ENCODE peak calls at places on chromosomes 13 and 19, in nine cellular contexts. F, E, C, U, M, P, I, O and A are unnamed samples.

GRCh38 chr19:5349041-5349440 is 8.4 kb upstream of the PTPRS start:
- DNase-seq in I (no peak), P (no peak), U (no peak), E (no peak), O (no peak), C (no peak), F (no peak), M (no peak), A (no peak)

GRCh38 chr19:11581740-11582139 is 4.3 kb upstream of the ACP5 start:
- DNase-seq in M (no peak), O (no peak), U (no peak), C (no peak), I (no peak), E (no peak), P (no peak), F (no peak), A (no peak)

GRCh38 chr19:19758164-19758563 is 25.3 kb upstream of the ZNF14 start:
- DNase-seq in O (no peak), E (no peak), M (no peak), C (no peak), F (no peak), P (no peak), I (no peak), U (no peak), A (no peak)

GRCh38 chr13:110419391-110419791 is 112.3 kb downstream of the COL4A2 start:
- DNase-seq in M (no peak), E (no peak), O (no peak), I (no peak), P (no peak), F (no peak), U (no peak), C (peak), A (no peak)

GRCh38 chr13:67769987-67770341 is 539.8 kb upstream of the PCDH9 start:
- DNase-seq in U (no peak), O (no peak), E (no peak), F (no peak), M (no peak), P (no peak), I (no peak), C (no peak), A (no peak)

GRCh38 chr13:99821741-99822140 is 149.8 kb downstream of the ZIC5 start:
- DNase-seq in O (no peak), P (no peak), M (peak), F (no peak), C (peak), I (no peak), U (no peak), E (no peak), A (no peak)

GRCh38 chr19:45123440-45123850 is 30.5 kb downstream of the PPP1R37 start:
- DNase-seq in F (no peak), O (no peak), P (no peak), C (no peak), U (no peak), I (no peak), M (peak), E (no peak), A (no peak)

GRCh38 chr19:50003810-50004419 is 21.3 kb downstream of the VRK3 start:
- DNase-seq in O (peak), F (peak), M (peak), C (peak), I (no peak), P (no peak), E (peak), U (no peak), A (peak)

GRCh38 chr19:1355258-1355973 is 28.3 kb upstream of the NDUFS7 start:
- DNase-seq in U (no peak), P (no peak), F (no peak), I (peak), E (no peak), M (no peak), C (no peak), O (no peak), A (no peak)

GRCh38 chr19:5436101-5436947 is 18.9 kb upstream of the ZNRF4 start:
- DNase-seq in I (peak), U (no peak), P (no peak), O (no peak), M (no peak), E (peak), F (peak), C (peak), A (no peak)

GRCh38 chr13:98214008-98214643 is 37.1 kb upstream of the RNF113B start:
- DNase-seq in M (peak), U (no peak), I (peak), F (no peak), O (no peak), E (no peak), C (no peak), P (no peak), A (peak)

GRCh38 chr19:52170863-52171320 is 529 bp downstream of the ZNF836 start:
- DNase-seq in E (no peak), O (no peak), I (peak), F (no peak), U (no peak), C (no peak), M (no peak), P (no peak), A (no peak)

GRCh38 chr13:29543230-29544215 is 52.0 kb downstream of the SLC7A1 start:
- DNase-seq in P (no peak), E (no peak), C (peak), O (peak), M (no peak), F (no peak), I (no peak), U (no peak), A (no peak)

GRCh38 chr13:113121928-113122420 is 625 bp upstream of the F10 start:
- DNase-seq in E (no peak), C (peak), O (no peak), U (no peak), I (peak), P (no peak), F (no peak), M (no peak), A (no peak)
- H3K4me3 ChIP-seq in E (no peak), C (no peak), O (no peak), U (no peak), I (no peak), P (no peak), F (no peak), M (no peak), A (no peak)

DNA sequence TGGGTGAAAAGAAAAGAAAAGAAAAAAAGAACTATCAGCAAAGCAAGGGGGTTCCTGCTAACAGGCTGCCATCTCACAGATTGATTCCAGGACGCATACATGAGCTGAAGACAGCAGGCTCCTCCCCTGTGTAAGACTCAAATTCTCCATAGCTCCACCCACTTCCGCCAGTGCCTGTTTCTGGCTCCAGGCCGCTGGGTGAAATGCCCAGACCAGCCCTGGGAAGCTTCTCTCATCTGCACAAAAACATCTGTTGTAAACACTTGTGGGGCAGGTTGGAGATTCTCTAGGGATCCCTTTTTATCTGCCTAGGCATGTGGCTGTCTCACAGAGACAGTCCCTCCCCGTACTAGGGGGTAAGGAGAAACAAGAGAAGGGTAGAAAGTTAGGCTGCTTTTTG is 1054.4 kb upstream of the SPRY2 start:
- DNase-seq in I (no peak), M (no peak), P (no peak), E (no peak), C (no peak), O (peak), F (no peak), U (no peak), A (no peak)
- H3K4me3 ChIP-seq in I (no peak), M (no peak), P (no peak), E (no peak), C (no peak), O (no peak), F (no peak), U (no peak), A (no peak)

GRCh38 chr19:17680235-17680722 is 7.9 kb downstream of the UNC13A start:
- DNase-seq in U (peak), M (peak), F (no peak), O (no peak), I (peak), C (peak), E (peak), P (peak), A (peak)
- H3K4me3 ChIP-seq in U (no peak), M (peak), F (no peak), O (no peak), I (no peak), C (peak), E (peak), P (peak), A (peak)

GRCh38 chr19:36973844-36974195 is 57.7 kb downstream of the ZNF568 start:
- DNase-seq in M (no peak), I (no peak), O (no peak), U (peak), P (no peak), C (no peak), F (no peak), E (no peak), A (no peak)
- H3K4me3 ChIP-seq in M (no peak), I (peak), O (peak), U (peak), P (no peak), C (no peak), F (peak), E (peak), A (peak)